ENCODE peak calls at places on chromosomes 7 and 10, in six cellular contexts. M is esophagus squamous epithelium, G is A549, B is Calu3, W is mammary epithelial cell, K is OCI-LY7. J is an unnamed sample.

GRCh38 chr10:103921750-103922195 is 3.8 kb upstream of the STN1 start:
- DNase-seq in M (no peak), G (no peak), B (peak; percentile 36), W (peak; percentile 17), K (peak; percentile 28), J (peak; percentile 52)

GRCh38 chr10:4704034-4704545 is 121.9 kb upstream of the AKR1E2 start:
- DNase-seq in M (no peak), G (peak; percentile 18), B (peak; percentile 61), W (peak; percentile 99), K (no peak), J (no peak)

GRCh38 chr10:79628083-79628482 is 17.3 kb downstream of the SFTPA1 start:
- DNase-seq in M (no peak), G (no peak), B (no peak), W (no peak), K (no peak), J (no peak)

GRCh38 chr7:155257482-155258232 is 40.0 kb upstream of the INSIG1 start:
- DNase-seq in M (no peak), G (no peak), B (no peak), W (peak; percentile 69), K (no peak), J (no peak)

GRCh38 chr7:73701357-73701995 is 18.0 kb downstream of the STX1A start:
- DNase-seq in M (no peak), G (peak; percentile 74), B (peak; percentile 48), W (no peak), K (peak; percentile 35), J (peak; percentile 71)

GRCh38 chr7:102469351-102469971 is 4.7 kb downstream of the LRWD1 start:
- DNase-seq in M (no peak), G (no peak), B (no peak), W (no peak), K (no peak), J (no peak)

GRCh38 chr10:74275755-74276154 is 124.7 kb downstream of the ADK start:
- DNase-seq in M (no peak), G (no peak), B (no peak), W (no peak), K (no peak), J (no peak)

GRCh38 chr10:133357293-133358151 is at the start of gene FUOM:
- DNase-seq in M (no peak), G (peak; percentile 67), B (peak; percentile 29), W (no peak), K (peak; percentile 84), J (peak; percentile 98)

GRCh38 chr10:62726142-62726541 is 78.4 kb upstream of the ADO start:
- DNase-seq in M (no peak), G (no peak), B (no peak), W (peak; percentile 8), K (no peak), J (peak; percentile 66)

GRCh38 chr7:36390199-36391090 is 783 bp downstream of the ANLN start:
- DNase-seq in M (peak; percentile 14), G (peak; percentile 88), B (peak; percentile 98), W (peak; percentile 87), K (peak; percentile 63), J (no peak)

GRCh38 chr7:105689093-105689819 is 108.0 kb upstream of the EFCAB10 start:
- DNase-seq in M (no peak), G (no peak), B (no peak), W (no peak), K (no peak), J (no peak)

GRCh38 chr7:51278797-51279196 is 37.8 kb downstream of the COBL start:
- DNase-seq in M (no peak), G (no peak), B (no peak), W (no peak), K (no peak), J (no peak)

GRCh38 chr10:80155696-80156215 is 23.2 kb downstream of the PLAC9 start:
- DNase-seq in M (no peak), G (no peak), B (no peak), W (no peak), K (no peak), J (no peak)

GRCh38 chr7:69840248-69840647 is 242.0 kb downstream of the AUTS2 start:
- DNase-seq in M (no peak), G (no peak), B (no peak), W (no peak), K (peak; percentile 61), J (no peak)

GRCh38 chr10:76308946-76309529 is 877.6 kb downstream of the LRMDA start:
- DNase-seq in M (no peak), G (no peak), B (no peak), W (no peak), K (no peak), J (no peak)

GRCh38 chr7:104926905-104927454 is 87.0 kb upstream of the KMT2E start:
- DNase-seq in M (no peak), G (no peak), B (peak; percentile 25), W (no peak), K (no peak), J (no peak)

DNA sequence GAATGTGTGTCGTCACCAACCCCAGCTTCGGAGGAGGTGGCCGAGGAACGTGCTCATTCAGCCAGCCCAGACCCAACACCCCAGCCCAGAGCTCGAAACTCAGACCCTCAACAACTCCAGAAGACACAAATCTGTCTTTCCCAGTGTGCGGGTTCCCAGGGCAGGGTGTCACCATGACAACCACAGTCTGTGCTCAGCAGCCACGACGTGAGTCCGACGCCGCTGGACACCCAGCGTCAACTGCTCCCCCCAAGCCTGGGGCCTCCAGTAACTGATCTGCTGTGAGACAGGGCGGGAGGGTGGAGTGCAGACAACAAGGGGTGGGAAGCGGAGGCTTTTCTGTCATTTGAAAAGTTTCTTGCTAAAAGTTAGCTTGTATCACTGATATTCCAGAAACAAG is 167.2 kb downstream of the MAD1L1 start:
- DNase-seq in M (no peak), G (no peak), B (no peak), W (no peak), K (no peak), J (no peak)
- TF ChIP-seq CTCF in M (no peak), G (no peak), B (no peak), W (no peak), K (no peak), J (no peak)

GRCh38 chr7:121493553-121493952 is 97.4 kb upstream of the FAM3C start:
- DNase-seq in M (no peak), G (no peak), B (no peak), W (no peak), K (no peak), J (no peak)
- TF ChIP-seq CTCF in M (no peak), G (no peak), B (no peak), W (no peak), K (peak; percentile 23), J (no peak)

DNA sequence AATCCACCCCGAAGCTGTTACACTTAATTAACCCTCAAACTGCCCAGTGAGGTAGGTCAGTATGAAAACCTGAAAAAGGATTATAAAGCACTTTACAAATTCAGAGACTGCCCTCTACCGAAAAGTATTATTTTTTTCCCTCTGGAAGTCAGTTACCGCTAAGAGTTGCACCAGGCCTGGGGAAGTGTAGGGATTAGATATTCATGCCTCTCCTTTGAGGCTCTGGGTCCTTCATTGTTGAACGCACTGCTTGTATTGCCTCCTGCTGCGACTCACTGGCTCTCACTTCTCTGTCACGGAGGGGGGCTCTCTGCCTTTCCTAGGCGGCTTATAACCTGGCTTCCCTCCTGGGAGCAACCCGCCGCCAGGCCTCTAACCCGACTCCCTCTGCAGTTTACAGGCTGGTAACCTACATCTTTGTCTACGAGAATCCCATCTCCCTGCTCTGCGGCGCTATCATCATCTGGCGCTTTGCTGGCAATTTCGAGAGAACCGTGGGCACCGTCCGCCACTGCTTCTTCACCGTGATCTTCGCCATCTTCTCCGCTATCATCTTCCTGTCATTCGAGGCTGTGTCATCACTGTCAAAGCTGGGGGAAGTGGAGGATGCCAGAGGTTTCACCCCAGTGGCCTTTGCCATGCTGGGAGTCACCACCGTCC is 2.7 kb downstream of the RHBDD2 start:
- DNase-seq in M (no peak), G (no peak), B (no peak), W (no peak), K (no peak), J (no peak)
- TF ChIP-seq CTCF in M (no peak), G (no peak), B (no peak), W (no peak), K (no peak), J (no peak)

DNA sequence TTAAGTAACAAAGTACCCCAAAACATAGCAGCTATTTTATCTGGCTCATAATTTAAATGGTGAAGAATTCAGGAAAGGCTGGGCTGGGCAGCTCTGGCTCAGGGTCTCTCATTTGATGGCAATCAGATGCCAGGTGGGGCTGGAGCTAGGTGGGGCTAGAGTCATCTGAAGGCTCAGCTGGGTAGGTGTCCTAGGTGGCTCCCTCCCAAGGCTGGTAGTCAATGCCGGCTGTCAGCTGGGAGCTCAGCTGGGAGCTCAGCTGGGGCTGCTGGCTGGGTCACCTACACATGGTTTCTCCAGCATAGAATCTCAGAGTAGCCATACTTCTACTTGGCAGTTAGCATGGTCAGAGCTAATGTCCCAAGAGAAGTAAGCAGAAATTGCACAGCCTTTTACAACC is 34.1 kb downstream of the OSBPL3 start:
- DNase-seq in M (no peak), G (no peak), B (no peak), W (no peak), K (peak; percentile 24), J (no peak)
- TF ChIP-seq CTCF in M (no peak), G (no peak), B (no peak), W (peak; percentile 8), K (peak; percentile 29), J (no peak)

DNA sequence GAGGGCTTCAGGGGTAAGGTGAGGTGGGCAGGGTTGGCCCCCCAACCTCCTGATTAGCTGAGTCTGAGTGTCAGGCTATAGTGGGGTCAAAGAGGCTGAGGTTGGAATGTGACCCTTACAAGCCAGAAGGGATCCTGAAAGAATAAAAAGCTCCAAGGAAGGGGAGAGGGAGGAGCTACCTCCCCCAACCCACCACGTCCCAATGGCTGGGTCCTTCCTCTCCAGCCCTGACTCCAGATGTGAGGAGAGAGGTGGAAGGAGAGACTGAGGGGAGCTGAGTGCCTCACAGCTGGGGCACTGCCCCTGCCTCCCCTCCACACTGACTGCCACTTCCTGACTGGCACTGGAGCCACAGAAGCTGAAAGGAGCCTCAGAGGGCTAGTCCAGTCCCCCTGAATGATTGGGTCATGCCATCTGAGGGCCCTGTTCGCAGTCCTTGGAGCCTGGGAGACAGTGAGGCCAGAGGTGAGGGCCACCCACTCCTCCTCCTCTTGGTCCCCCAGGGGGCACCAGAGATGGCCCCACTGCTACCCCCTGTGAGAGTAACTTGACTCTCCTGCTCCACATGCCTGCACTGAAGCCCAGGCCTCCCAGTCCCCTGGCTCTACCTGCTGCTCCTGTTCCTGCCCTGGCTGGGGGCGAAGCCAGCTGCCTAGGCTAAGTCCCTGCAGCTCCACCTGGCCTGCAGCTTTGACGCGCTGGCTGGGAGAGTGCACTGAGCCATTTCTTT is 20.5 kb downstream of the IMPDH1 start:
- DNase-seq in M (no peak), G (no peak), B (no peak), W (no peak), K (no peak), J (no peak)
- TF ChIP-seq CTCF in M (no peak), G (no peak), B (no peak), W (no peak), K (no peak), J (no peak)

GRCh38 chr10:91340613-91341362 is 69.4 kb upstream of the HECTD2 start:
- DNase-seq in M (no peak), G (no peak), B (no peak), W (peak; percentile 97), K (no peak), J (no peak)

GRCh38 chr10:91339729-91340128 is 70.4 kb upstream of the HECTD2 start:
- DNase-seq in M (no peak), G (no peak), B (no peak), W (no peak), K (no peak), J (no peak)

DNA sequence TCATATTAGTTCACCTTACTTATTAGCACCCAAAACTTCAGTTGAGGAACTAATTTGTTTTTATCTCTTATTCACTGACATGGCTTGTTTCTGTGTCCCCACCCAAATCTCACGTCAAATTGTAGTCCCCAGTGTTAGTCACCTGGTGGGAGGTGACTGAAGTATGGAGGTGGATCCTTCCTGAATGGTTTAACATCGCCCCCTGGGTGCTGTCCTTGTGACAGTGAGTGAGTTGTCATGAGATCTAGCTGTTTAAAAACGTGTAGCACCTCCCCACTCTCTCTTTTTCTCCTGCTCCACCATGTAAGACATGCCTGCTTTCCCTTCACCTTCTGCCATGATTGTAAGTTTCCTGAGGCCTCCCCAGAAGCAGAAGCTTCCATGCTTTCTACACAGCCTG is 75.0 kb upstream of the HECTD2 start:
- DNase-seq in M (no peak), G (no peak), B (no peak), W (no peak), K (no peak), J (no peak)
- TF ChIP-seq CTCF in M (no peak), G (no peak), B (no peak), W (no peak), K (no peak), J (no peak)

J was measured in GM13976.